ENCODE peak calls at places on chromosomes 11 and 22, in five cellular contexts. W is K562, M is A549, H is HepG2, G is WTC11. O is an unnamed sample.

GRCh38 chr11:35045219-35045819 is 93.7 kb upstream of the CD44 start:
- DNase-seq in W (no peak), M (no peak), H (peak; percentile 64), G (no peak), O (no peak)

GRCh38 chr11:33379931-33380330 is 122.8 kb downstream of the HIPK3 start:
- DNase-seq in W (no peak), M (no peak), H (no peak), G (no peak), O (no peak)

GRCh38 chr11:134802116-134802515 is 390.1 kb upstream of the B3GAT1 start:
- DNase-seq in W (no peak), M (no peak), H (no peak), G (no peak), O (no peak)

GRCh38 chr11:7905961-7906429 is 25.1 kb downstream of the OR10A6 start:
- DNase-seq in W (no peak), M (no peak), H (no peak), G (no peak), O (no peak)

GRCh38 chr22:23579280-23579679 is 810 bp downstream of the IGLL1 start:
- DNase-seq in W (no peak), M (no peak), H (no peak), G (no peak), O (no peak)

GRCh38 chr11:910589-911030 is at the start of gene CHID1:
- DNase-seq in W (peak; percentile 97), M (peak; percentile 96), H (peak; percentile 79), G (peak; percentile 89), O (no peak)

GRCh38 chr22:21622624-21623401 is 7.0 kb downstream of the YDJC start:
- DNase-seq in W (no peak), M (no peak), H (no peak), G (no peak), O (no peak)

GRCh38 chr11:44269369-44270351 is 40.3 kb downstream of the ALX4 start:
- DNase-seq in W (peak; percentile 93), M (no peak), H (no peak), G (no peak), O (no peak)

GRCh38 chr22:49903322-49904039 is 14.8 kb downstream of the ALG12 start:
- DNase-seq in W (peak; percentile 19), M (no peak), H (no peak), G (no peak), O (no peak)

GRCh38 chr11:15206791-15207190 is 92.1 kb downstream of the INSC start:
- DNase-seq in W (no peak), M (no peak), H (no peak), G (no peak), O (no peak)

GRCh38 chr11:46827995-46828394 is 18.1 kb downstream of the CKAP5 start:
- DNase-seq in W (no peak), M (no peak), H (no peak), G (no peak), O (no peak)

GRCh38 chr22:36544107-36544620 is 15.2 kb upstream of the EIF3D start:
- DNase-seq in W (no peak), M (no peak), H (no peak), G (no peak), O (no peak)

GRCh38 chr11:78310500-78310909 is 107.1 kb downstream of the GAB2 start:
- DNase-seq in W (no peak), M (no peak), H (peak; percentile 77), G (no peak), O (peak; percentile 88)

GRCh38 chr22:42357634-42358296 is 74.4 kb downstream of the NFAM1 start:
- DNase-seq in W (no peak), M (no peak), H (no peak), G (no peak), O (no peak)

GRCh38 chr22:30649430-30650007 is 13.9 kb downstream of the SLC35E4 start:
- DNase-seq in W (peak; percentile 46), M (no peak), H (no peak), G (no peak), O (no peak)

GRCh38 chr11:14583252-14584105 is 60.1 kb upstream of the PDE3B start:
- DNase-seq in W (no peak), M (no peak), H (peak; percentile 85), G (no peak), O (no peak)

GRCh38 chr11:47270331-47271271 is 668 bp downstream of the MADD start:
- DNase-seq in W (peak; percentile 67), M (peak; percentile 44), H (peak; percentile 49), G (no peak), O (no peak)

GRCh38 chr22:50568626-50569025 is 5.9 kb upstream of the SYCE3 start:
- DNase-seq in W (no peak), M (no peak), H (peak; percentile 83), G (no peak), O (no peak)

GRCh38 chr11:68352591-68352990 is 40.2 kb downstream of the LRP5 start:
- DNase-seq in W (no peak), M (no peak), H (no peak), G (no peak), O (no peak)

GRCh38 chr11:72217856-72218745 is 1.5 kb downstream of the FOLR2 start:
- DNase-seq in W (no peak), M (no peak), H (no peak), G (no peak), O (no peak)

GRCh38 chr22:46914481-46914880 is 152.0 kb downstream of the TBC1D22A start:
- DNase-seq in W (no peak), M (no peak), H (no peak), G (no peak), O (no peak)

GRCh38 chr11:131760191-131760951 is 390.0 kb downstream of the NTM start:
- DNase-seq in W (no peak), M (no peak), H (no peak), G (peak; percentile 64), O (no peak)

GRCh38 chr11:10478574-10479550 is 23.8 kb downstream of the AMPD3 start:
- DNase-seq in W (no peak), M (no peak), H (no peak), G (no peak), O (no peak)

GRCh38 chr22:24805790-24806662 is at the start of gene SGSM1:
- DNase-seq in W (peak; percentile 91), M (peak; percentile 66), H (peak; percentile 25), G (peak; percentile 88), O (no peak)

GRCh38 chr22:45208993-45209838 is 31.5 kb downstream of the KIAA0930 start:
- DNase-seq in W (peak; percentile 78), M (no peak), H (no peak), G (peak; percentile 84), O (no peak)

GRCh38 chr22:47107431-47107830 is 345.0 kb downstream of the TBC1D22A start:
- DNase-seq in W (no peak), M (no peak), H (no peak), G (no peak), O (no peak)

GRCh38 chr11:79311461-79311860 is 129.4 kb downstream of the TENM4 start:
- DNase-seq in W (no peak), M (no peak), H (no peak), G (no peak), O (no peak)

GRCh38 chr11:79314906-79315689 is 125.7 kb downstream of the TENM4 start:
- DNase-seq in W (no peak), M (no peak), H (no peak), G (peak; percentile 58), O (no peak)

GRCh38 chr11:79309402-79309801 is 131.4 kb downstream of the TENM4 start:
- DNase-seq in W (no peak), M (no peak), H (no peak), G (no peak), O (no peak)

GRCh38 chr11:79312591-79313267 is 128.1 kb downstream of the TENM4 start:
- DNase-seq in W (no peak), M (no peak), H (no peak), G (no peak), O (no peak)

DNA sequence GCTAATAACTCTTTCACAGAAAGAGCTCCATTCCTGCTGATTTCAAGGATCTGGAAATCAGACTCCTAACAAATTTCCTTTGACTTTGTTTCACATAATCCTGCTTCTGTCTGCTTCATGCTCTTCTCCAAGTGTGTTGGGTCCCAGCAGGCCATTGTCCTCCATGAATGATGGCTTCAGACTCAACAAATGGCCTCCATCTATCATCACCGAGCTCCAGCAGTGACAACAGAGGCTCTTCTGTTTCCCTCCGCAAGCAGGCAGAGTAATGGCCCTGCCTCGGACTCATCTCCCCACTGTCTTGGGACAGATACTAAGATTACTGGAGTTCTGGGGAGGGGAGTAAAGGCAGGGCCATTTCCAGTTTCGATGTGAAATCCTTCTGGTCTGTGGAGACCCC is 127.3 kb downstream of the TENM4 start:
- DNase-seq in W (no peak), M (no peak), H (no peak), G (no peak), O (no peak)
- TF ChIP-seq ESRRA in W (no peak), M (no peak), H (no peak), G (no peak), O (no peak)

GRCh38 chr11:103940542-103940941 is 95.9 kb upstream of the DDI1 start:
- DNase-seq in W (no peak), M (no peak), H (no peak), G (no peak), O (no peak)
- TF ChIP-seq ESRRA in W (no peak), M (no peak), H (no peak), G (no peak), O (no peak)

GRCh38 chr11:67059671-67060070 is 3.0 kb downstream of the RHOD start:
- DNase-seq in W (no peak), M (no peak), H (no peak), G (no peak), O (no peak)
- TF ChIP-seq ESRRA in W (no peak), M (no peak), H (no peak), G (no peak), O (no peak)

DNA sequence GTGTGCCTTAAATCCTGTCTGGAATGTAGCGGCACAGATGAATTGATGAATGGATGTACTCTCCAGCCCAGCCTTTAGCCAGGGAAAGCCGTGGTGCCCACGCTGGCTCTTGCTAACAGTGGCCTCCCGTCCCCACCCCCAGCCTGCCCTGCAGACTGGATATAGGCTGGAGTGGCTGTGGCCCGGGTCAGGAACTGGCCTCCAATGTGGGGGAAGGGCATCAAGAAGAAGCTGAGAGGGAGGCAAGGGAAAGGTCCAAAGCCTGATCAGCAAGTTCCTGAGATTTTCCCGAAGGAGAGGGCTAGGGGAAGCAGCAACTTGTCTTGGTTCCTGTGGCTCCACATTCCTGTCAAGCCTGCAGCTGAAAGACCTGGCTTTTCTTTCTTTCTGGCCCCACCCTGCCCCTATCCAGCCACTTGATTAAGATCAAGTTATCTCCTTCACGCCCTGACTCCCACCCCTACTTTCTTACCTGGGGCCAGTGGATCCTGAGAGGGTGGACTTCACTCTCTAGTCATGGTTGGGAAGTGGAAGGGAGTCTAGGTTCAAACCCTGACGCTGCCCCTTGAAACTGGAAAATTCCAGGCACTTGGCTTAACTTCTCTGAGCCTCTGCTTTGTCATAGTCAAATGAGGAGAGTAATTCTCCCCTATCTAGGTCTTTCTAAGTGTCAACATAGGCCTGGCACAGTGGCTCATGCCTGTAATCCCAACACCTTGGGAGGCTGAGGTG is 11.0 kb upstream of the MICALL1 start:
- DNase-seq in W (no peak), M (no peak), H (no peak), G (peak; percentile 41), O (no peak)
- TF ChIP-seq ESRRA in W (no peak), M (no peak), H (no peak), G (no peak), O (no peak)

DNA sequence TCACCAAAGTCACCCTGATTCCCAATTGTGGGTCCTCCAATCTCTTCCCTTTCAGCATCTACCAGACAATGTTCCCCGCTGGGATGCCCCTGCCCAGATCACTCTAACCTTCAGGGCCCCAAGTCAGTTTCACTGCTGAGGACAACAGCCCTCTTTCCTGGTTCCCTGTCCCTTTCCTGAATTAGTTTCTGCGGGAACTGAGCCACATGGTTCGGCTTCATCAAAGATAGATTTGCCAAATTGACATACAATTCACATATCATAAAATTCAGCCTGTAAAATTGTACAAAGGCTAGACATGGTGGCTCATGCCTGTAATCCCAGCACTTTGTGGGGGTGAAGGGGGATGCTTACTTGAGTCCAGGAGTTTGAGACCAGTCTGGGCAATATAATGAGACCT is 10.1 kb downstream of the PRDX5 start:
- DNase-seq in W (no peak), M (no peak), H (no peak), G (no peak), O (no peak)
- TF ChIP-seq ESRRA in W (no peak), M (no peak), H (no peak), G (no peak), O (no peak)

O was measured in GM12878.